ENCODE peak calls at places on chromosomes 11 and 22, in ten cellular contexts. A, Z, P, M, D, U, C, B, J and W are unnamed samples.

GRCh38 chr11:45722144-45722543 is 56.7 kb upstream of the CHST1 start:
- DNase-seq in J (no peak), P (no peak), B (no peak), D (no peak), Z (no peak), M (no peak), U (no peak), C (no peak), A (no peak), W (no peak)

GRCh38 chr11:126417463-126417862 is 62.0 kb downstream of the ST3GAL4 start:
- DNase-seq in A (no peak), Z (no peak), C (no peak), U (no peak), D (no peak), P (no peak), B (no peak), M (no peak), J (no peak), W (no peak)

GRCh38 chr11:96341237-96342130 is 1.5 kb downstream of the MAML2 start:
- DNase-seq in D (no peak), A (no peak), J (no peak), P (no peak), M (peak; percentile 79), C (no peak), B (no peak), Z (peak; percentile 16), U (no peak), W (no peak)

GRCh38 chr11:129853508-129854228 is 38.0 kb downstream of the TMEM45B start:
- DNase-seq in Z (no peak), B (peak; percentile 76), C (no peak), M (peak; percentile 18), J (no peak), P (no peak), A (peak; percentile 65), U (peak; percentile 79), D (no peak), W (peak; percentile 93)

GRCh38 chr11:117673561-117673960 is 123.5 kb downstream of the DSCAML1 start:
- DNase-seq in D (no peak), A (no peak), U (no peak), M (no peak), J (no peak), Z (no peak), C (no peak), B (no peak), P (no peak), W (no peak)

GRCh38 chr22:48488611-48489456 is 1338.8 kb downstream of the BRD1 start:
- DNase-seq in C (no peak), A (no peak), J (no peak), M (no peak), P (no peak), B (no peak), Z (no peak), U (no peak), D (no peak), W (no peak)

GRCh38 chr11:40306938-40307548 is 1152.4 kb downstream of the LRRC4C start:
- DNase-seq in A (peak; percentile 4), D (peak; percentile 59), J (peak; percentile 49), B (no peak), Z (peak; percentile 29), P (no peak), M (peak; percentile 75), U (no peak), C (no peak), W (peak; percentile 6)

GRCh38 chr11:79461144-79461543 is 20.3 kb upstream of the TENM4 start:
- DNase-seq in J (no peak), C (no peak), M (peak; percentile 43), B (peak; percentile 53), D (no peak), A (no peak), Z (peak; percentile 4), U (no peak), P (no peak), W (no peak)

GRCh38 chr22:25091449-25091848 is 108.2 kb upstream of the CRYBB3 start:
- DNase-seq in M (no peak), Z (no peak), A (no peak), U (no peak), D (no peak), J (no peak), B (no peak), C (no peak), P (no peak), W (no peak)

GRCh38 chr11:88213406-88213805 is 38.2 kb upstream of the RAB38 start:
- DNase-seq in P (no peak), D (no peak), Z (no peak), M (no peak), B (no peak), U (no peak), C (no peak), J (no peak), A (no peak), W (no peak)

GRCh38 chr22:38228326-38228872 is 26.6 kb downstream of the MAFF start:
- DNase-seq in B (no peak), D (no peak), J (no peak), Z (no peak), A (no peak), U (no peak), M (no peak), C (no peak), P (no peak), W (no peak)

GRCh38 chr11:68539370-68539769 is 78.8 kb downstream of the PPP6R3 start:
- DNase-seq in U (no peak), D (no peak), A (no peak), J (no peak), M (no peak), C (no peak), Z (no peak), P (no peak), B (no peak), W (no peak)

GRCh38 chr11:21965221-21965620 is 227.7 kb upstream of the ANO5 start:
- DNase-seq in M (no peak), B (no peak), A (no peak), P (no peak), U (no peak), C (no peak), D (no peak), J (no peak), Z (no peak), W (no peak)

GRCh38 chr11:17550455-17551346 is 3.6 kb downstream of the OTOG start:
- DNase-seq in J (no peak), D (no peak), M (peak; percentile 32), B (no peak), P (no peak), C (no peak), Z (no peak), U (no peak), A (no peak), W (no peak)

GRCh38 chr11:6498121-6498520 is 1.0 kb downstream of the DNHD1 start:
- DNase-seq in P (peak; percentile 7), U (no peak), B (no peak), Z (no peak), M (no peak), J (peak; percentile 41), D (no peak), A (no peak), C (no peak), W (no peak)

GRCh38 chr22:29621761-29622526 is 18.5 kb downstream of the NF2 start:
- DNase-seq in Z (peak; percentile 99), A (no peak), C (peak; percentile 86), D (peak; percentile 93), U (no peak), B (peak; percentile 99), J (peak; percentile 81), M (peak; percentile 99), P (peak; percentile 84), W (no peak)

GRCh38 chr11:68275721-68276488 is 4.1 kb upstream of the C11orf24 start:
- DNase-seq in M (no peak), U (no peak), A (no peak), B (peak; percentile 84), J (no peak), C (no peak), P (no peak), Z (no peak), D (no peak), W (no peak)

GRCh38 chr11:73257342-73258103 is 14.6 kb upstream of the P2RY6 start:
- DNase-seq in B (peak; percentile 79), D (peak; percentile 79), M (peak; percentile 95), J (peak; percentile 23), C (peak; percentile 73), U (no peak), A (no peak), P (peak; percentile 93), Z (peak; percentile 96), W (no peak)

GRCh38 chr22:22110548-22111266 is 128.1 kb upstream of the TOP3B start:
- DNase-seq in P (no peak), M (peak; percentile 82), D (peak; percentile 66), B (peak; percentile 92), A (peak; percentile 27), Z (peak; percentile 68), J (peak; percentile 17), C (peak; percentile 26), U (peak; percentile 10), W (no peak)

GRCh38 chr11:62020661-62021060 is 53.2 kb upstream of the FTH1 start:
- DNase-seq in J (no peak), B (no peak), U (no peak), D (no peak), Z (no peak), P (no peak), A (no peak), C (no peak), M (peak; percentile 38), W (no peak)

GRCh38 chr11:45154276-45154675 is 7.8 kb downstream of the PRDM11 start:
- DNase-seq in Z (no peak), J (no peak), A (no peak), B (no peak), M (no peak), P (no peak), D (no peak), C (no peak), U (no peak), W (no peak)

GRCh38 chr11:126140106-126140931 is 71.1 kb downstream of the RPUSD4 start:
- DNase-seq in P (no peak), C (no peak), D (no peak), M (no peak), A (no peak), U (peak; percentile 35), B (no peak), J (no peak), Z (no peak), W (no peak)

GRCh38 chr22:38467438-38467903 is 425 bp upstream of the KDELR3 start:
- DNase-seq in J (no peak), D (no peak), B (no peak), A (no peak), U (no peak), P (no peak), M (no peak), C (no peak), Z (no peak), W (no peak)

GRCh38 chr22:19292262-19293230 is 1.0 kb upstream of the CLTCL1 start:
- DNase-seq in Z (no peak), C (no peak), B (peak; percentile 66), A (peak; percentile 17), U (no peak), D (no peak), M (no peak), J (peak; percentile 55), P (no peak), W (no peak)

GRCh38 chr22:28424427-28425080 is 255.1 kb downstream of the TTC28 start:
- DNase-seq in A (peak; percentile 2), P (no peak), Z (no peak), U (peak; percentile 50), M (peak; percentile 15), D (no peak), J (peak; percentile 49), C (peak; percentile 89), B (no peak), W (peak; percentile 57)

GRCh38 chr11:94032725-94033124 is 11.6 kb downstream of the HEPHL1 start:
- DNase-seq in U (no peak), B (no peak), C (no peak), D (no peak), P (no peak), J (no peak), A (no peak), Z (no peak), M (no peak), W (no peak)

GRCh38 chr11:1487091-1487850 is 692 bp upstream of the MOB2 start:
- DNase-seq in A (no peak), D (no peak), B (no peak), C (no peak), P (no peak), M (no peak), U (no peak), Z (no peak), J (no peak), W (no peak)

GRCh38 chr11:16958833-16959232 is 55.4 kb downstream of the PLEKHA7 start:
- DNase-seq in Z (no peak), A (no peak), B (no peak), P (no peak), J (no peak), U (peak; percentile 12), M (no peak), D (no peak), C (no peak), W (peak; percentile 32)